ENCODE peak calls at places on chromosomes 16 and 17, in four cellular contexts. I is mesendoderm, T is IMR-90, C is mesenchymal stem cell. H is an unnamed sample.

GRCh38 chr17:79490530-79490929 is 120.3 kb downstream of the RBFOX3 start:
- DNase-seq in I (no peak), T (no peak), C (no peak), H (no peak)

GRCh38 chr17:6421700-6422604 is 13.0 kb downstream of the AIPL1 start:
- DNase-seq in C (peak; percentile 74), I (peak; percentile 91), T (peak; percentile 64), H (peak; percentile 87)

GRCh38 chr16:23962001-23962400 is 126.2 kb downstream of the PRKCB start:
- DNase-seq in I (no peak), C (no peak), T (no peak), H (no peak)

GRCh38 chr16:73794936-73795335 is 501.7 kb upstream of the PSMD7 start:
- DNase-seq in I (no peak), C (no peak), T (no peak), H (no peak)

GRCh38 chr16:85393674-85394510 is 219.2 kb upstream of the GSE1 start:
- DNase-seq in T (peak; percentile 40), I (peak; percentile 59), C (peak; percentile 81), H (peak; percentile 56)

GRCh38 chr16:77211880-77212735 is 12.9 kb downstream of the SYCE1L start:
- DNase-seq in I (peak; percentile 92), C (peak; percentile 46), T (no peak), H (peak; percentile 59)

GRCh38 chr17:73347355-73347754 is 35.6 kb upstream of the CDC42EP4 start:
- DNase-seq in C (no peak), T (no peak), I (no peak), H (no peak)

GRCh38 chr17:1188812-1189211 is 9.0 kb upstream of the ABR start:
- DNase-seq in T (peak; percentile 27), I (no peak), C (no peak), H (no peak)

GRCh38 chr17:50214986-50215730 is 13.7 kb upstream of the COL1A1 start:
- DNase-seq in I (no peak), C (peak; percentile 45), T (no peak), H (no peak)

GRCh38 chr17:75250009-75250471 is 11.4 kb downstream of the GGA3 start:
- DNase-seq in T (peak; percentile 18), I (no peak), C (peak; percentile 57), H (no peak)

DNA sequence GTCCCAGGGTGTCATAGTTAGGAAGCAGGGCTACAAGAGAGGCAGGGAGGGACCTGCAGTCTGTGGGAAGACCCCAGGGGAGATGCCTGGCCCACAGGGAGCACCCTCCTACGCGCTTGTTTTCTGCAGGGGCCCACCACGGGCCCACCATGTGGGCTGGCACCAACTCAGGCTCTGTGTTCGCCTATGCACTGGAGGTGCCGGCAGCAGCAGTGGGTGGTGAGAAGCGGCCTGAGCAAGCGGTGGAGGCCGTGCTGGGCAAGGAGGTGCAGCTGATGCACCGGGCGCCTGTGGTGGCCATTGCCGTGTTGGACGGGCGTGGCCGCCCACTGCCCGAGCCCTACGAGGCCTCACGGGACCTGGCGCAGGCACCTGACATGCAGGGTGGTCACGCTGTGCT is 15.0 kb downstream of the LLGL1 start:
- DNase-seq in I (no peak), T (no peak), C (no peak), H (no peak)
- H3K18ac ChIP-seq in I (no peak overlapping the region), T (no peak overlapping the region), C (no peak overlapping the region), H (no peak overlapping the region)

GRCh38 chr17:38405654-38406053 is 22.6 kb upstream of the ARHGAP23 start:
- DNase-seq in C (no peak), T (no peak), I (no peak), H (no peak)

GRCh38 chr17:38401459-38401858 is 26.8 kb upstream of the ARHGAP23 start:
- DNase-seq in T (no peak), C (no peak), I (no peak), H (no peak)

GRCh38 chr17:38402897-38403296 is 25.4 kb upstream of the ARHGAP23 start:
- DNase-seq in I (no peak), T (no peak), C (no peak), H (no peak)

GRCh38 chr17:38403491-38403890 is 24.8 kb upstream of the ARHGAP23 start:
- DNase-seq in C (peak; percentile 75), I (peak; percentile 67), T (peak; percentile 20), H (no peak)

DNA sequence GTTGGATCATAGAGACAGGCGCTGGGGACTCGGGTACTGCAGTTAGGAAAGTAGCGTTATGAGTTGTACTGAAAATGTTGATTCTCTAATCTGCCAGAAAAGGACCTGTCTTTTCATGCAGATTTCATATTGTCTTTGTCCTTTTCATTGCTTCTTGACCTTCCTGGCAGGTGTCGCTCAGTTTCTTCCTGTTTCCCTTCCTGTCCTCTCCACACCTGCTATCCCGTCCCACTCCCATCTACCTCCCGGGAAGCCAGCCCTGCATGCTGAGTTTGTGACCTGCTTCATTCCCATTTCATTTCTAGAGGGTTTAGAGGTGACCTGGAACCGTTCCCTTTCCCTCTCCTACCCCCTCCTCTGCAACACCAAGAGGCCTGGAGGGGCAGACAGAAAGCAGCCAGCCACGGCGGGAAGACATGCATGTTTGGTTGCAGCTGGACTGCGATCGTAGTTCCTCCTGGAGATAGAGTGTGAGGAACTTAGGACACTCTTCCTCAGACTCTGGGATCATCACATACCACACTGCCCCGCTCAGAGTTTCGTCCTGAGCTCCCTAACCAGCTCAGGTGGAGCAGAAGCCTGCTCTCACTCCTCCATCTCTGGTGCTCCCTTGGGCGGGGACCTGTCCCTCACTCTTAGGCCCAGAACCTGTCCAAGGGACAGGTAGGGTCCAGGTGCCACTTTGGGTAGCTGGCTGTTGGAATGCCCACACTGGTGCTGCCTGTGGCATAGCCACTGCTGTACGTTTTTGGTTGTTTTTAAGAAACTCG is 23.9 kb upstream of the ARHGAP23 start:
- DNase-seq in I (no peak), T (no peak), C (no peak), H (no peak)
- H3K18ac ChIP-seq in I (no peak overlapping the region), T (no peak overlapping the region), C (no peak overlapping the region), H (no peak overlapping the region)

GRCh38 chr17:39104046-39104445 is 47.4 kb downstream of the PLXDC1 start:
- DNase-seq in I (no peak), T (peak; percentile 79), C (peak; percentile 77), H (no peak)
- H3K18ac ChIP-seq in I (no peak overlapping the region), T (no peak overlapping the region), C (no peak overlapping the region), H (no peak overlapping the region)

DNA sequence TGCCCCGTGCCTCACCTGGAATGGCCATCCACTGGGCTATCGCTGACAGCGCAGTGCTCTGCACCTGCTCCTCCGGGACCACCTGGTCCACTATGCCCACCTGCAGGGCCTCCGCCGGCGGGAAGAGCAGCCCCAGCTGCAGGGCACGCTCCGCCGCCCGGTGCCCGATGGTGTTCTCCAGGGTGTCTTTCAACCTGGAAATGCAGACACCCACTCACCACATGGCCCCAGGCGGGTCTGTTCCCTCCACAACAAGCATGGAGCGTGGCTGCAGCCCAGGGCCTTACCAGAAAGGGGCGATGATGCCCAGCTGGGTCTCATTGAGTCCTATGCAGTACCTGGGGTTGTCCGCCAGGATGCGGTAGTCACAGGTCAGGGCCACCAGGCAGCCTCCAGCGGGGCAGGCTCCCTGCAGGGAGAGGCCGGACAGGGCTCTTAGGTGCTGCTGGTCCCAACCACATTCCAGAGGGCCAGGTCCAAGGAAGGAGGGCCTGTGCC is 6.8 kb downstream of the DNASE1L2 start:
- DNase-seq in T (no peak), C (no peak), I (peak; percentile 55), H (no peak)
- H3K18ac ChIP-seq in T (no peak overlapping the region), C (no peak overlapping the region), I (no peak overlapping the region), H (no peak overlapping the region)

DNA sequence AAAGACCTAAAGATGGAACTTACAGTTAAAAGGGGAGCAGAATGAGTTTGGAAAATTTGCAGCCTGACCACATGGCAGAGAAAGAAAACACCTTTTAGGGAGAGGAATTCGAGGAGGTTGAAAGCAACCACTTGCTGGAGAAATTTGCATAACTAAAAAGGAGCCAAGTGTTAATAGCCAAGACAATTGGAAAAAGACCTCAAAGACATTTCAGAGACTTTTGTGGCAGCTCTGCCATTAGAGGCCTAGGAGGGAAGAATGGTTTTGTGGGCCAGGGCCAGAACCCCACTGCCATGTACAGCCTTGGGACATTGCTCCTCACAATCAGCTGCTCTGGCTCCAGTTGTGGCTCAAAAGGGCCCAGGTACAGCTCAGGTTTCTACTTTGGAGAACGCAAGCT is 338.5 kb downstream of the UTP18 start:
- DNase-seq in C (no peak), I (peak; percentile 22), T (no peak), H (no peak)
- H3K18ac ChIP-seq in C (no peak overlapping the region), I (peak overlapping the region; percentile 61), T (no peak overlapping the region), H (no peak overlapping the region)

DNA sequence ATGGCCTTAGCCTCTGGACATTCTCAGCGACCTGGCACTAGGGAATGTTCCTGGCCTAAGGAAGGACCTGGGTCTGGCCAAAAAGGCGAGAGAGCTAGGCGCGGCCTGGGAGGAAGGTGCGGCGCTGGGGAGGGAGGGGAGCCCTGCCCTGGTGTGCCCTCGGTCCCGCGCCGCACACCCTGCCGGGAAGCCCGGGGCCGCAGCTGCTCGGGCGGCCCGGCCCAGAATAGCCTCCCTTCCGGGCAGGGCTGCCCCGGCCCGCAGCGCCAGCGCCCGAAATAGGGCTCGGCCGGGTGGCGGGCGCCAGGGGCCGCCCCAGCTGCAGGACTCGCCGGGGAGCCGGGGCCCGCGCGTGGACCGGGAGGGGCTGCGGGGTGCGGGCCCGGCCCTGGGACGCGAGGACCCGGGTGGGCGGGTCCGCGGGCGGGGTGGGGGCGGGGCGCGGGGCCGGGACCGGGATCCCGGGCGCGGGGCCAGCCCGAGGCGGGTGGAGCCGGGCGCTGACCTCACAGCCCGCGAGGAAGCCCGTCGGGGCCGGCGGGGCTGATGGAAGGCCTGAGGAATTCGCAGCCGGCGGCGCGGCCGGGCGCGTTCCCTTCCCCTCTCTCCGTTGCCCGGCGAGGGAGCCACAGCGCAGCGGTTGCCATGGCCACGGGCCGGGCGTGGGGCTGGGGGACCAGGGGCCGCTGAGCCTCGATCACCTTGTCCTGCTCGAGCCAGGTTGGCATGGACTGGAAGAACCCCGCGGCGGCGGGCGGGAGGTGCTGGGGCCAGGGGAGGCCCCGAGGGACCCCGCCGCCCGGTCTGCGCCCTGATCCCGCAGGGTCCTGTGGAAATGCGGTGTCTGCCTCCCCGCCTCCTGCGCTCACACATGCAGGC is 18.1 kb downstream of the SOCS3 start:
- DNase-seq in T (peak; percentile 74), C (peak; percentile 89), I (peak; percentile 87), H (peak; percentile 61)
- H3K18ac ChIP-seq in T (peak overlapping the region; percentile 90), C (peak overlapping the region; percentile 99), I (peak overlapping the region; percentile 65), H (peak overlapping the region; percentile 98)

GRCh38 chr16:49857423-49858181 is 1.7 kb upstream of the ZNF423 start:
- DNase-seq in T (peak; percentile 11), C (peak; percentile 58), I (peak; percentile 93), H (peak; percentile 66)
- H3K18ac ChIP-seq in T (no peak overlapping the region), C (peak overlapping the region; percentile 72), I (peak overlapping the region; percentile 81), H (peak overlapping the region; percentile 93)

GRCh38 chr17:43314582-43314981 is 80.8 kb upstream of the RNU2-1 start:
- DNase-seq in T (no peak), I (peak; percentile 25), C (peak; percentile 50), H (no peak)
- H3K18ac ChIP-seq in T (no peak overlapping the region), I (no peak overlapping the region), C (no peak overlapping the region), H (no peak overlapping the region)

H was measured in neuronal stem cell.